ENCODE peak calls at places on chromosome 22, in seven cellular contexts. One of them, this sample, is unnamed.

GRCh38 chr22:26079009-26079408 is 90.3 kb upstream of the SEZ6L start:
- DNase-seq in G401: no peak
- DNase-seq in T-helper 17 cell: no peak
- DNase-seq in body of pancreas: no peak
- DNase-seq in H7: no peak
- DNase-seq in AG08395: no peak
- DNase-seq in pancreas: no peak
- DNase-seq in this sample: no peak

GRCh38 chr22:49643998-49644397 is 183.7 kb downstream of the BRD1 start:
- DNase-seq in G401: no peak
- DNase-seq in T-helper 17 cell: no peak
- DNase-seq in body of pancreas: no peak
- DNase-seq in H7: no peak
- DNase-seq in AG08395: no peak
- DNase-seq in pancreas: no peak
- DNase-seq in this sample: no peak

GRCh38 chr22:31192513-31192912 is 19.6 kb upstream of the LIMK2 start:
- DNase-seq in G401: no peak
- DNase-seq in T-helper 17 cell: no peak
- DNase-seq in body of pancreas: no peak
- DNase-seq in H7: no peak
- DNase-seq in AG08395: no peak
- DNase-seq in pancreas: no peak
- DNase-seq in this sample: no peak

GRCh38 chr22:20595461-20595860 is 88.1 kb downstream of the MED15 start:
- DNase-seq in G401: no peak
- DNase-seq in T-helper 17 cell: no peak
- DNase-seq in body of pancreas: no peak
- DNase-seq in H7: no peak
- DNase-seq in AG08395: no peak
- DNase-seq in pancreas: no peak
- DNase-seq in this sample: no peak

GRCh38 chr22:49230194-49230577 is 597.5 kb downstream of the BRD1 start:
- DNase-seq in G401: no peak
- DNase-seq in T-helper 17 cell: no peak
- DNase-seq in body of pancreas: no peak
- DNase-seq in H7: peak; percentile 80
- DNase-seq in AG08395: no peak
- DNase-seq in pancreas: no peak
- DNase-seq in this sample: peak; percentile 30

GRCh38 chr22:48235744-48236143 is 1473.3 kb downstream of the TBC1D22A start:
- DNase-seq in G401: no peak
- DNase-seq in T-helper 17 cell: no peak
- DNase-seq in body of pancreas: no peak
- DNase-seq in H7: no peak
- DNase-seq in AG08395: no peak
- DNase-seq in pancreas: no peak
- DNase-seq in this sample: no peak

GRCh38 chr22:49149721-49150608 is 677.7 kb downstream of the BRD1 start:
- DNase-seq in G401: no peak
- DNase-seq in T-helper 17 cell: no peak
- DNase-seq in body of pancreas: no peak
- DNase-seq in H7: peak; percentile 74
- DNase-seq in AG08395: no peak
- DNase-seq in pancreas: no peak
- DNase-seq in this sample: no peak

GRCh38 chr22:46065733-46066454 is 84.4 kb upstream of the PPARA start:
- DNase-seq in G401: no peak
- DNase-seq in T-helper 17 cell: no peak
- DNase-seq in body of pancreas: no peak
- DNase-seq in H7: no peak
- DNase-seq in AG08395: no peak
- DNase-seq in pancreas: no peak
- DNase-seq in this sample: no peak